ENCODE peak calls at places on chromosome 17, in nine cellular contexts. X, G, T, P, D, E, C, R and J are unnamed samples.

GRCh38 chr17:77778636-77779524 is 179.6 kb upstream of the TNRC6C start:
- DNase-seq in X (no peak), G (no peak), T (no peak), P (peak), D (peak), E (no peak), C (peak), R (no peak), J (no peak)

GRCh38 chr17:66812571-66812970 is 22.3 kb upstream of the CACNG5 start:
- DNase-seq in X (no peak), G (no peak), T (no peak), P (no peak), D (no peak), E (no peak), C (no peak), R (no peak), J (no peak)

GRCh38 chr17:59890720-59891119 is 2.0 kb downstream of the TUBD1 start:
- DNase-seq in X (no peak), G (no peak), T (no peak), P (no peak), D (no peak), E (no peak), C (no peak), R (no peak), J (no peak)

GRCh38 chr17:73151888-73152633 is 12.7 kb upstream of the SSTR2 start:
- DNase-seq in X (no peak), G (no peak), T (no peak), P (no peak), D (no peak), E (no peak), C (no peak), R (no peak), J (no peak)

GRCh38 chr17:65039349-65039988 is 17.1 kb downstream of the GNA13 start:
- DNase-seq in X (peak), G (no peak), T (no peak), P (no peak), D (peak), E (no peak), C (no peak), R (peak), J (no peak)

GRCh38 chr17:81552244-81553017 is at the start of gene FAAP100:
- DNase-seq in X (peak), G (no peak), T (peak), P (peak), D (peak), E (peak), C (peak), R (peak), J (no peak)

GRCh38 chr17:22142091-22142490 is 449.8 kb downstream of the KCNJ18 start:
- DNase-seq in X (no peak), G (no peak), T (no peak), P (no peak), D (no peak), E (no peak), C (no peak), R (no peak), J (no peak)

GRCh38 chr17:55577011-55577586 is 65.8 kb upstream of the SMIM36 start:
- DNase-seq in X (peak), G (no peak), T (peak), P (no peak), D (no peak), E (no peak), C (no peak), R (no peak), J (no peak)

GRCh38 chr17:43614560-43614959 is 47.2 kb downstream of the MEOX1 start:
- DNase-seq in X (no peak), G (no peak), T (no peak), P (no peak), D (no peak), E (no peak), C (no peak), R (no peak), J (no peak)